ENCODE peak calls at places on chromosome 12, in four cellular contexts. S is WTC11, I is A549, U is HepG2. B is an unnamed sample.

GRCh38 chr12:53098982-53099651 is 1.6 kb downstream of the IGFBP6 start:
- DNase-seq in I (peak), S (peak), U (peak), B (peak)

GRCh38 chr12:126784328-126784921 is 1482.5 kb upstream of the TMEM132C start:
- DNase-seq in U (peak), I (peak), S (peak), B (peak)

GRCh38 chr12:505221-505620 is 45.5 kb downstream of the B4GALNT3 start:
- DNase-seq in I (no peak), S (no peak), U (no peak), B (no peak)

GRCh38 chr12:109804820-109805761 is 28.1 kb downstream of the TRPV4 start:
- DNase-seq in S (peak), U (peak), I (peak), B (peak)

GRCh38 chr12:130186631-130187269 is 24.5 kb downstream of the FZD10 start:
- DNase-seq in U (no peak), I (peak), S (no peak), B (no peak)

GRCh38 chr12:130847097-130847496 is 8.0 kb upstream of the STX2 start:
- DNase-seq in S (no peak), U (no peak), I (no peak), B (no peak)

GRCh38 chr12:29552994-29553748 is 55.7 kb upstream of the OVCH1 start:
- DNase-seq in U (no peak), I (no peak), S (no peak), B (no peak)

GRCh38 chr12:32302218-32302826 is 97.0 kb upstream of the FGD4 start:
- DNase-seq in S (peak), I (no peak), U (peak), B (peak)

GRCh38 chr12:1080520-1081223 is 89.6 kb downstream of the ERC1 start:
- DNase-seq in U (no peak), S (no peak), I (no peak), B (no peak)

GRCh38 chr12:95583933-95584332 is 32.7 kb upstream of the USP44 start:
- DNase-seq in U (no peak), S (no peak), I (peak), B (peak)

GRCh38 chr12:87427770-87428169 is 601.4 kb downstream of the C12orf50 start:
- DNase-seq in U (no peak), I (no peak), S (no peak), B (no peak)

GRCh38 chr12:98870521-98870920 is 225.4 kb downstream of the APAF1 start:
- DNase-seq in U (no peak), I (no peak), S (no peak), B (no peak)

GRCh38 chr12:131106542-131106941 is 152.8 kb downstream of the ADGRD1 start:
- DNase-seq in U (no peak), I (no peak), S (peak), B (no peak)

GRCh38 chr12:16299403-16299802 is 21.9 kb upstream of the SLC15A5 start:
- DNase-seq in U (no peak), S (no peak), I (no peak), B (no peak)

GRCh38 chr12:7989827-7990491 is 42.6 kb upstream of the FOXJ2 start:
- DNase-seq in I (no peak), U (no peak), S (no peak), B (peak)
- TF ChIP-seq HMGXB4 in I (no peak), U (no peak), S (no peak), B (no peak)

GRCh38 chr12:69154585-69155363 is 84.6 kb upstream of the CPSF6 start:
- DNase-seq in S (peak), I (peak), U (peak), B (peak)
- TF ChIP-seq HMGXB4 in S (no peak), I (no peak), U (no peak), B (no peak)

DNA sequence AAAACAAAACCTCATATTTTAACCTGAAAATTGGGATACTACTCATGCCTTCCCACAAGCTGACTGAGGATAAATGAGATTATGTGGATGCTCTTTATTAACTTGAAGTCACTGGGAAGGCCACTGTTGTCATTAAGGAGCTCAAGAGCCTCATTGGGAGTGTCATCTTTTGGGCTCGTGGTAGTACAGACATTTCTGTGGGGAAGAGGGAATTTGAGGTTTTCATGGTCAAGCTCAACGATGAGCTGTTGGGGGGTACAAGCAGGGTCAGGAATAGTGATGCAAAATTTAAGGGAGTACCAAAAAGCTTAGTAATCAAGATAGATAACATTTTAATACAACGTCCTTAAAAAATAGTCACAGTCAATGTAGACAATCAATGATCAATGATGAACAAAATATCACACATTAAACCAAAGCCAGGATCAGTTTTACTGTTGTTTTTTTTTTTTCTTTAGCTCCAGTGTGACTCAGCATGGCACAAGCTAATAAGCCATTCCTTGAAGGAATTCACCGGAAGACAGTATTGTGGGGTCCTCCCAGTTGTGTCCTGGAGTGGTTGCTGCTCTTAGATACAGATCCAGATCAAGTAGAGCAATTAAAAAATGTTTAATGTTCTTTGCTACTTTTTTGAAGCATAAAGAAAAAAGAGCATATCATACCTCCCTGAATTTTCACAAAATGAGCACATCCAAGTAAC is 130.9 kb downstream of the C12orf75 start:
- DNase-seq in I (no peak), U (no peak), S (no peak), B (no peak)
- TF ChIP-seq HMGXB4 in I (no peak), U (no peak), S (no peak), B (no peak)

DNA sequence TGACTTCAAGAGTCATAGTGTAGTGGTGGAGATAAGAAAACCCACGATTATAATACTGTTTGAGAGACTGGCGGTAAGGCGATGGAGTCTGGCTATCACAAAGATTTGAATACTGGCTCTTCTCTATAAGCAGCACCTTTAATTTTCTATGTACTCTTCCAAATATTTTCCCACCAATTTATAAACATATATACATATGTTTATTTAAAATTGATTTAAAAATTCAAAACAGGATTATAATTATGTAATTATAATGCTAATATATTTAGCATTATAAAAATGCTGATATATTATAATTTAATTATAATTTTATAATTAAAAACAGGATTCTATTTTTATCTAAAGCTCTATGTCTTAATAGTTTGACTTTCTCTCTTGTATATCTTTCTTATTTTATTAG is 15.4 kb upstream of the DCD start:
- DNase-seq in I (no peak), U (no peak), S (no peak), B (no peak)
- TF ChIP-seq HMGXB4 in I (no peak), U (no peak), S (no peak), B (no peak)

GRCh38 chr12:65800928-65801327 is 23.4 kb upstream of the HMGA2 start:
- DNase-seq in U (no peak), S (no peak), I (no peak), B (no peak)
- TF ChIP-seq HMGXB4 in U (no peak), S (no peak), I (no peak), B (no peak)

GRCh38 chr12:39988574-39988973 is 117.3 kb downstream of the SLC2A13 start:
- DNase-seq in I (no peak), U (no peak), S (no peak), B (no peak)

GRCh38 chr12:39986674-39987073 is 119.2 kb downstream of the SLC2A13 start:
- DNase-seq in U (no peak), S (no peak), I (no peak), B (no peak)

GRCh38 chr12:39993261-39993660 is 112.6 kb downstream of the SLC2A13 start:
- DNase-seq in S (no peak), I (no peak), U (no peak), B (no peak)

GRCh38 chr12:39990122-39991101 is 115.5 kb downstream of the SLC2A13 start:
- DNase-seq in U (peak), S (peak), I (peak), B (peak)
- TF ChIP-seq HMGXB4 in U (no peak), S (no peak), I (no peak), B (no peak)

DNA sequence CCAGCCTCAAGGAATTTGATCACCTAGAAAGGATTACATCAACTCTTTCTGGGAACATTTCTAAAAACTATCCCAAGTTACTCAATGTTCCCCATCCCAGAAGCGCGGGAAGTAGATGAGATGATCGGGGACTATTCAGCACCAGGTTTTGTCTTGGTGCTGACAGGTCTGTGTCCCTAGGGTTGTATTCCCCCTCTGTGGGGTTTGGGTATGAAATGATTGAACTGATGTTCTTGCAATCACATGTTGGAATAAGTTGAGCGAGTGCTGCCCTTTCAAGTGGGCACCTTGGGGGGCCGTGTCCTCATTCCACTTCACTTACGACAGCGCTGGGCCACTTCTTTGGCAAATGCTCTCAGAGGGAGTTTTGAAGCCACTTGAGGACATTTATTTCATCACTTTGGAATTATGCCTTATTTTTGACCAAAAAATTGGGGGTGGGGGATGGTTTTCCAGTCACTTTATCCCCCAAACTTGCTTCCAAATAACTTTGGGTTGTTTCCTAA is 69.8 kb downstream of the RFX4 start:
- DNase-seq in S (no peak), U (no peak), I (no peak), B (no peak)
- TF ChIP-seq HMGXB4 in S (no peak), U (no peak), I (no peak), B (no peak)

B was measured in K562.